ENCODE peak calls at places on chromosomes 11 and 22, in eight cellular contexts. V is mucosa of descending colon, H is cardiac muscle cell, K is ovary, Y is A549, T is right lobe of liver, O is GM20000, M is Caco-2. L is an unnamed sample.

GRCh38 chr11:2522636-2523255 is 77.9 kb downstream of the KCNQ1 start:
- DNase-seq in V (peak), H (no peak), K (peak), Y (no peak), T (peak), O (no peak), M (peak), L (peak)

GRCh38 chr22:19871023-19871844 is 16.6 kb upstream of the GNB1L start:
- DNase-seq in V (peak), H (no peak), K (peak), Y (no peak), T (peak), O (no peak), M (no peak), L (peak)

GRCh38 chr11:112085822-112086421 is 634 bp downstream of the TIMM8B start:
- DNase-seq in V (no peak), H (peak), K (peak), Y (peak), T (peak), O (peak), M (no peak), L (peak)

GRCh38 chr11:115269193-115269592 is 235.0 kb downstream of the CADM1 start:
- DNase-seq in V (no peak), H (no peak), K (no peak), Y (no peak), T (no peak), O (no peak), M (no peak), L (no peak)

GRCh38 chr11:91972665-91973266 is 251.9 kb upstream of the FAT3 start:
- DNase-seq in V (no peak), H (peak), K (no peak), Y (no peak), T (peak), O (no peak), M (no peak), L (no peak)

GRCh38 chr22:40960137-40960536 is 9.0 kb downstream of the RBX1 start:
- DNase-seq in V (no peak), H (no peak), K (no peak), Y (no peak), T (no peak), O (no peak), M (no peak), L (no peak)

GRCh38 chr11:27451528-27451927 is 21.1 kb downstream of the LGR4 start:
- DNase-seq in V (no peak), H (no peak), K (no peak), Y (no peak), T (no peak), O (no peak), M (no peak), L (no peak)

GRCh38 chr11:132941024-132941646 is 591.2 kb downstream of the OPCML start:
- DNase-seq in V (no peak), H (peak), K (no peak), Y (no peak), T (no peak), O (peak), M (no peak), L (no peak)

GRCh38 chr11:66929753-66930152 is 28.4 kb downstream of the PC start:
- DNase-seq in V (no peak), H (no peak), K (no peak), Y (no peak), T (no peak), O (no peak), M (no peak), L (no peak)

GRCh38 chr22:28810839-28811491 is 10.6 kb upstream of the XBP1 start:
- DNase-seq in V (no peak), H (no peak), K (no peak), Y (no peak), T (no peak), O (no peak), M (no peak), L (no peak)

GRCh38 chr11:15816270-15816871 is 540.0 kb downstream of the SOX6 start:
- DNase-seq in V (no peak), H (no peak), K (peak), Y (no peak), T (no peak), O (no peak), M (no peak), L (no peak)

GRCh38 chr11:110425751-110426545 is 3.8 kb upstream of the FDX1 start:
- DNase-seq in V (no peak), H (no peak), K (no peak), Y (no peak), T (no peak), O (no peak), M (no peak), L (no peak)

GRCh38 chr11:112255075-112255739 is 5.5 kb downstream of the PLET1 start:
- DNase-seq in V (no peak), H (no peak), K (no peak), Y (no peak), T (peak), O (no peak), M (no peak), L (peak)

DNA sequence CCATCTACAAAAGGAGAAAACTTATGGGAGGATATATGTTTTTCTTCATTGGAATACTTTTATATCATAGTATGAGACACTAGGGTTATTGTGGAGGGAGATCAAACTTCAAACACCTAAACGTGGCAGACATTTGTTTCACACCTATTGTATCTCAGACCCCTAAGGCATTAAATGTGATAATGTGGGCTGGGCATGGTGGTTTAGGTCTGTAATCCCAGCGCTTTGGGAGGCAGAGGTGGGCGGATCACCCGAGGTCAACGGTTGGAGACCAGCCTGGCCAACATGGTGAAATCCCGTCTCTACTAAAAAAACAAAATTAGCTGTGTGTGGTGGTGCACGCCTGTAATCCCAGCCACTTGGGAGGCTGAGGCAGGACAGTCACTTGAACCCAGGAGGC is 75.5 kb downstream of the PRR5L start:
- DNase-seq in V (no peak), H (no peak), K (no peak), Y (no peak), T (no peak), O (no peak), M (no peak), L (no peak)
- TF ChIP-seq CTCF in V (no peak), H (no peak), K (no peak), Y (no peak), T (no peak), O (no peak), M (no peak), L (no peak)

GRCh38 chr22:45335021-45335818 is 25.5 kb downstream of the FAM118A start:
- DNase-seq in V (no peak), H (peak), K (no peak), Y (no peak), T (peak), O (no peak), M (no peak), L (peak)
- TF ChIP-seq CTCF in V (no peak), H (no peak), K (no peak), Y (no peak), T (peak), O (no peak), M (no peak), L (peak)

GRCh38 chr11:75526192-75526541 is 426 bp upstream of the GDPD5 start:
- DNase-seq in V (no peak), H (no peak), K (no peak), Y (no peak), T (no peak), O (no peak), M (peak), L (no peak)

GRCh38 chr11:75527130-75527529 is 1.4 kb upstream of the GDPD5 start:
- DNase-seq in V (no peak), H (no peak), K (no peak), Y (no peak), T (no peak), O (no peak), M (no peak), L (no peak)

GRCh38 chr11:75523811-75524401 is 1.8 kb downstream of the GDPD5 start:
- DNase-seq in V (no peak), H (no peak), K (no peak), Y (no peak), T (no peak), O (peak), M (no peak), L (no peak)

GRCh38 chr11:75524576-75525432 is 937 bp downstream of the GDPD5 start:
- DNase-seq in V (peak), H (peak), K (no peak), Y (peak), T (peak), O (peak), M (no peak), L (peak)

DNA sequence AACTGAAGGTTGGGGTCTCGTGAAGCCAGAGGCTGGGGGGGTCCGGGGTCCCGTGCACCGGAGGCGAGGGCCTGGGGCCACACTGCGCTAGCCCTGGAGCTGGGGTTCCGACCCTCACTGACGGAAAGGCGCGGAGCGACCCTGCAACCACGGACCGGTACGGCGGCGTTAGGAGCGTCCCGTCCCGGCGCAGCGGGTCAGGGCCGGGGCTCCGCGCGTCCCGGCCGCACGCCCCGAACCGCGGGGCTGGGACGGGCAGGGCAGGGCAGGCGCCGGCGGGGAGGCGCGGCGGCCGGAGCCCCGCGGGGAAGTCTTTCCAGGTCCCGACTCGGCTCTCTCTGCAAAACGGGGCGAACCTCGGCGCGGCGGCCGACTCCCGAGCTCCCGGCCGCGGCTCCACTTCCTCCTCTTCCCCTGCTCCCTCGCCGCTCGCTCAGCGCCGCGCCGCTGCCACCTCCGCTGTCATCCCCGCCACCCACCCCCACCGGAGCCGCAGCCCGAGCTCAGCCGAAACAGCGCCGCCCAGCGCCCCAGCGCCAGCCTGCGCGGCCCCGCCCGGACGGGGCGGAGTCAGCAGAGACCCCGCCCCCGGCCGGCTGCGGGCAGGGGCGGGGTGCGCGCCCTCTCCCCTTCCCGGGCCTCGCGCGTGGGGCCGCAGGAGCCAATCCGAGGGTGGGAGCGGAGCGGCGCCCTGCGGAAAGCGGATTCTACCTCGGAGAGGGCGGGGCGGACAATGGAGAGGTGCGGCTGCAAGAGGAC is at the start of gene GDPD5:
- DNase-seq in V (peak), H (peak), K (peak), Y (peak), T (peak), O (peak), M (peak), L (peak)
- TF ChIP-seq CTCF in V (peak), H (peak), K (peak), Y (peak), T (peak), O (peak), M (peak), L (peak)

GRCh38 chr11:69044111-69045013 is 4.4 kb upstream of the TPCN2 start:
- DNase-seq in V (peak), H (peak), K (peak), Y (peak), T (peak), O (no peak), M (peak), L (no peak)
- TF ChIP-seq CTCF in V (peak), H (peak), K (peak), Y (peak), T (peak), O (peak), M (peak), L (no peak)

GRCh38 chr11:72483412-72484186 is 49.3 kb upstream of the CLPB start:
- DNase-seq in V (no peak), H (no peak), K (no peak), Y (no peak), T (no peak), O (no peak), M (no peak), L (no peak)
- TF ChIP-seq CTCF in V (no peak), H (no peak), K (no peak), Y (no peak), T (no peak), O (no peak), M (no peak), L (peak)

GRCh38 chr11:113802621-113803020 is 23.0 kb downstream of the CLDN25 start:
- DNase-seq in V (no peak), H (no peak), K (no peak), Y (no peak), T (no peak), O (no peak), M (no peak), L (no peak)

GRCh38 chr11:113805640-113806039 is 26.0 kb downstream of the CLDN25 start:
- DNase-seq in V (no peak), H (no peak), K (no peak), Y (no peak), T (no peak), O (no peak), M (no peak), L (no peak)

DNA sequence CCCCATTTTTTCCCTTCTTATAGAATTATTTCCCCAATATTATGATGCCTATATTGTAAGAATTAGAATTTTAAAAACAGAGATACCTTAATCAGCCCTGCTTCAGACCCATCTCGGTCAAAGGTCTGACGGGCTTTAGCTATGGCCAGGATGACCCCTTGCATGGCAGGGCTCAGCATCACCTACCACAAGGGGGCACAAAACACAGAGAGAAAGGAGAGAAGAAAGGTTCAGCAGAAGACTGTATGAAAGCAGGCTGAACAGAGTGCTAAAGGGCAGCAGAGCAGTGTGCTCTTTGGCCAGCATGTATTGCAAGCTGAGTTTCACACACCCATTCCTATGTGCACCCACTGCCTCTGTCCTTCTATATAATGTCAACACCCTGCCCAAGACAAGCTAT is 26.8 kb downstream of the CLDN25 start:
- DNase-seq in V (no peak), H (peak), K (no peak), Y (peak), T (peak), O (peak), M (peak), L (peak)
- TF ChIP-seq CTCF in V (no peak), H (peak), K (no peak), Y (peak), T (peak), O (peak), M (peak), L (peak)

DNA sequence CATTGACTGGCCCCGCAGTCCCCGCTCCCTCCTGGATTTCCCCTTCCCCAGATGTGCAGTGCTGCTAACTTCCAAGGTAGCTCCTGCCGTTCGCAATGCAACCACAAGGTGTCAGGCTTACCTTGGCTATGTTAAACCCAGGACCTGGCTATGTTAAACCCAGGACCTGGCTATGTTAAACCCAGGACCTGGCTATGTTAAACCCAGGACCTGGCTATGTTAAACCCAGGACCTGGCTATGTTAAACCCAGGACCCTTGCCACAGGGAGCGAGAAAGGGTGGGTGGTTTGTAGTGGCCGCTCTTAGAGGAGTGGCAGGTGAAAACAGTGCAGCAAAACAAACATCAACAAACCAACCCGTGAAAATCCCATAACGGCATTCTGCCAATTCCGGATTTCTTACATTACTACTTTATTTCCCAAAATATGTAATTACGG is 2.9 kb upstream of the ADAMTS8 start:
- DNase-seq in V (no peak), H (peak), K (peak), Y (peak), T (peak), O (peak), M (peak), L (peak)
- TF ChIP-seq CTCF in V (peak), H (peak), K (peak), Y (peak), T (peak), O (peak), M (peak), L (peak)

DNA sequence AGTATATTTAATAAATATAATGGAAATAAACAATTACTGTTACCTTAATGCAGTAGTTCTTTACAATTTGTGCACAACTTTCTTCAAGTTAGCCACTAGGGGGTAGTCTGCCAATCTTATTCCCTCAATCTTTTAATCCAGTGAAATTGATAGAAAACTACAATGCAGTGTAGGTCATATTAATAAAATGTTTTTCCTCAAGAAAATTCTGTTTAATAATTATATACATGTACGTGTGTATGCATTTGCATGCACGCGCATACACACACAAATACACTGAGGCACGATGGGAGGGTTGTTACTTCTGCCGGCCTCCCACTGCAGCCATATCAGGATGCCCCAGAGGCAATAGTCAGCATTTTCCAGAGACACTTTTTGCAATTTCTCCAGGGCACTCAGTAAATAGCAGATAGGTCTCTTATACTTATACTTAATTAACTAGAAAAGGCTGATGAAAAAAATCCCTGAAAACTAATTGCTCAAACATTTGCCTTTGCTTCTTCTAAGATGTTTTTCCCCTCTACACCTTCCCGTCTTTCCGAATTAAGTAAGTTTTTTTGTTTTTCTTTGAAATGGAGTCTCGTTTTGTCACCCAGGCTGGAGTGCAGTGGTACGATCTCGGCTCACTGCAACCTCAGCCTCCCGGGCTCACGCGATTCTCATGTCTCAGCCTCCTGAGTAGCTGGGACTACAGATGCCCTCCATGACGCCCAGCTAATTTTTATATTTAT is 3.1 kb downstream of the GAB2 start:
- DNase-seq in V (no peak), H (no peak), K (no peak), Y (peak), T (no peak), O (peak), M (no peak), L (no peak)
- TF ChIP-seq CTCF in V (peak), H (peak), K (no peak), Y (peak), T (peak), O (no peak), M (peak), L (peak)

GRCh38 chr11:26063915-26064314 is 268.0 kb upstream of the ANO3 start:
- DNase-seq in V (no peak), H (no peak), K (no peak), Y (no peak), T (no peak), O (no peak), M (no peak), L (no peak)
- TF ChIP-seq CTCF in V (no peak), H (no peak), K (no peak), Y (no peak), T (no peak), O (no peak), M (no peak), L (no peak)

DNA sequence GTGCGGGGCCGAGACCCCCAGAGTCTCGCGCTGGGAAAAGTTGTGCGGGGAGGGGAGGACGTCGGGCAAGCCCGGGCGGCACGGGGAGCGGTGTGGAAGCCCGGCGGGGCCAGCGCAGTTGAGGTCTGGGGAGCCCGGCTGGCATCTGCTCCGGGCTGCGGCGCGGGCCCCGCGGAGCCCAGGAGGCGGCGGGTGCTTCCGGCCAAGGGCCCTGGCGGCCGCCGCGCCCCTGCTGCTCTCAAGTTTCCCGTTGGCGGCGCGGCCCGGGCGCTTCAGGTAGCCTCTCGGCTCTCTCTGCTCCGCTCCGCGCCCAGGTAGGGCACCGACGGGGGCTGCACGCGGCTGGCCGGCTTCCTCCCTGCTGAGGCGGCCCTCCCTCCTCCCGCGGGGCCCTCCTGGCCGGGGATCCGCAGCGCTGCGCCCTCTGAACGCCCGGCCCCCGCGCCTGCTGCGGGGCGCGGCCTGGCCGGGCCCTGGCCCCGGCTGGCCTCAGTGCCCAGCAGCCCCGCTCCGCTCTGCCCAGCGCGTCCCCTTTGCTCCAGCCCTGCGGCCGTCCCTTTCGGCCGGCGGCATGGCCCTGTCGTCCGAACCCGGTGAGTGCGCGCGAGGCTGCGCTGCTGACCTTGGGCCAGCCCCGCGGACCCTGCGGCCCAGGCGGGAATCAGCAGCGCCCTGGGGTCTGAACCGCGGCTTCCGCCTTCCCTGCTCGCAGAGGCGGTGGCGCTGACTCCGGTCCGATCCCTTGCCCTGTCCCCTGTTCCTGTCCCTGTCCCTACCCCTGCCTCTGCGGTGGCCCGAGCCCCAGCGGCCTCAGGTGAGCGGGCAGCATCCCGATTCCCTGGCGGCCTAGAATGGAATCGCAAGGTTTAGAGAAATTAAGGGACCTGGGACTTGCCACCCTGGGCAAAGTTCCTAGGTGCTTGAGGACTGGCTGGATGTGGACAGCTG is 4.3 kb upstream of the AMPD3 start:
- DNase-seq in V (peak), H (peak), K (peak), Y (peak), T (peak), O (peak), M (peak), L (peak)
- TF ChIP-seq CTCF in V (peak), H (peak), K (no peak), Y (no peak), T (peak), O (no peak), M (peak), L (peak)